ENCODE peak calls at places on chromosomes 13 and 19, in seven cellular contexts. C, W, Z, S, T, D and V are unnamed samples.

GRCh38 chr13:105937451-105937850 is 598.0 kb downstream of the EFNB2 start:
- DNase-seq in D (no peak), T (no peak), S (no peak), W (no peak), C (no peak), Z (no peak), V (no peak)

GRCh38 chr13:70568571-70568970 is 460.3 kb upstream of the KLHL1 start:
- DNase-seq in W (no peak), C (no peak), T (no peak), S (peak), Z (peak), D (no peak), V (peak)

GRCh38 chr13:79628463-79628862 is 147.5 kb downstream of the NDFIP2 start:
- DNase-seq in C (no peak), W (no peak), Z (no peak), D (no peak), S (no peak), T (no peak), V (no peak)

GRCh38 chr13:35260316-35260715 is 216.2 kb downstream of the MAB21L1 start:
- DNase-seq in D (no peak), T (no peak), W (no peak), S (no peak), Z (no peak), C (no peak), V (no peak)

GRCh38 chr19:2902590-2903218 is 2.0 kb downstream of the ZNF57 start:
- DNase-seq in D (no peak), S (no peak), C (no peak), Z (no peak), W (no peak), T (no peak), V (no peak)

GRCh38 chr19:30870861-30871260 is 478.4 kb downstream of the TSHZ3 start:
- DNase-seq in W (no peak), C (no peak), T (peak), S (no peak), Z (no peak), D (no peak), V (no peak)

GRCh38 chr19:1106841-1107654 is 3.3 kb downstream of the GPX4 start:
- DNase-seq in S (no peak), D (no peak), W (no peak), C (no peak), T (no peak), Z (peak), V (no peak)

GRCh38 chr13:49356224-49356623 is 87.6 kb downstream of the CAB39L start:
- DNase-seq in T (no peak), Z (peak), S (peak), D (no peak), W (no peak), C (no peak), V (no peak)

GRCh38 chr19:1027953-1028902 is 1.8 kb downstream of the CNN2 start:
- DNase-seq in D (peak), T (peak), S (peak), W (no peak), C (no peak), Z (peak), V (peak)